ENCODE peak calls at places on chromosomes 16 and 17, in eight cellular contexts. Q, V, S, C, Y, Z, H and U are unnamed samples.

GRCh38 chr17:59534583-59534982 is 30.8 kb upstream of the DHX40 start:
- DNase-seq in Y (no peak), H (no peak), C (no peak), S (no peak), Q (peak), V (no peak), Z (peak), U (no peak)

GRCh38 chr17:66673668-66674276 is 161.1 kb upstream of the CACNG5 start:
- DNase-seq in H (peak), Z (peak), C (peak), Y (peak), Q (peak), V (peak), S (peak), U (no peak)

GRCh38 chr17:79707931-79708891 is 22.5 kb upstream of the ENPP7 start:
- DNase-seq in Y (peak), Z (peak), V (peak), Q (peak), H (peak), C (peak), S (peak), U (peak)

GRCh38 chr16:2736476-2737237 is 15.8 kb upstream of the SRRM2 start:
- DNase-seq in S (no peak), C (no peak), Y (no peak), H (no peak), V (no peak), Q (no peak), Z (no peak), U (no peak)

GRCh38 chr17:73984981-73985380 is 218.5 kb upstream of the RPL38 start:
- DNase-seq in H (no peak), V (no peak), S (no peak), Z (no peak), C (no peak), Y (no peak), Q (no peak), U (peak)

GRCh38 chr16:86573215-86573614 is 5.1 kb upstream of the FOXL1 start:
- DNase-seq in C (no peak), Q (no peak), Z (no peak), S (no peak), Y (no peak), V (no peak), H (no peak), U (no peak)

GRCh38 chr17:44919885-44920564 is 4.7 kb upstream of the GFAP start:
- DNase-seq in V (peak), C (peak), S (peak), H (peak), Y (peak), Z (peak), Q (peak), U (peak)

GRCh38 chr17:72520665-72521303 is 400.0 kb downstream of the SOX9 start:
- DNase-seq in H (peak), C (no peak), Z (no peak), Y (no peak), Q (no peak), V (no peak), S (no peak), U (no peak)

GRCh38 chr17:43984521-43984920 is 19.9 kb upstream of the NAGS start:
- DNase-seq in V (no peak), Z (no peak), Q (no peak), H (no peak), S (no peak), Y (no peak), C (no peak), U (no peak)

GRCh38 chr17:47873200-47874090 is 22.5 kb upstream of the SP6 start:
- DNase-seq in Q (no peak), V (no peak), S (no peak), H (no peak), C (no peak), Z (no peak), Y (no peak), U (no peak)

GRCh38 chr17:31830971-31831755 is 27.9 kb downstream of the COPRS start:
- DNase-seq in Y (peak), H (no peak), V (no peak), C (no peak), S (no peak), Z (peak), Q (no peak), U (no peak)

GRCh38 chr17:58969156-58969555 is 137.5 kb downstream of the TRIM37 start:
- DNase-seq in V (no peak), H (no peak), S (no peak), Q (no peak), Y (no peak), C (no peak), Z (no peak), U (peak)

GRCh38 chr17:50976951-50977472 is 110.9 kb upstream of the TOB1 start:
- DNase-seq in H (no peak), C (no peak), S (no peak), Z (no peak), Q (no peak), V (no peak), Y (no peak), U (no peak)

GRCh38 chr16:11370084-11370931 is 25.0 kb downstream of the RMI2 start:
- DNase-seq in Y (no peak), H (no peak), S (no peak), C (no peak), Z (no peak), Q (no peak), V (no peak), U (no peak)

GRCh38 chr16:61435356-61435755 is 600.9 kb downstream of the CDH8 start:
- DNase-seq in Y (no peak), S (no peak), H (no peak), C (no peak), Q (no peak), Z (no peak), V (no peak), U (no peak)

GRCh38 chr17:30605027-30605426 is 127.8 kb downstream of the GOSR1 start:
- DNase-seq in Y (no peak), S (no peak), V (no peak), Z (no peak), C (no peak), Q (no peak), H (no peak), U (no peak)

GRCh38 chr17:35161281-35161761 is 13.7 kb downstream of the UNC45B start:
- DNase-seq in C (no peak), H (no peak), Y (no peak), Q (no peak), S (no peak), V (no peak), Z (peak), U (no peak)

GRCh38 chr16:66026211-66026610 is 340.3 kb upstream of the CDH5 start:
- DNase-seq in Q (peak), H (no peak), Y (no peak), S (no peak), Z (peak), C (no peak), V (no peak), U (no peak)

GRCh38 chr17:50028207-50029120 is 27.4 kb upstream of the ITGA3 start:
- DNase-seq in C (no peak), S (no peak), Q (peak), Y (peak), Z (peak), H (no peak), V (no peak), U (peak)

GRCh38 chr17:236641-237405 is 55.4 kb upstream of the DOC2B start:
- DNase-seq in S (no peak), Z (no peak), H (no peak), C (no peak), V (no peak), Y (no peak), Q (no peak), U (no peak)

DNA sequence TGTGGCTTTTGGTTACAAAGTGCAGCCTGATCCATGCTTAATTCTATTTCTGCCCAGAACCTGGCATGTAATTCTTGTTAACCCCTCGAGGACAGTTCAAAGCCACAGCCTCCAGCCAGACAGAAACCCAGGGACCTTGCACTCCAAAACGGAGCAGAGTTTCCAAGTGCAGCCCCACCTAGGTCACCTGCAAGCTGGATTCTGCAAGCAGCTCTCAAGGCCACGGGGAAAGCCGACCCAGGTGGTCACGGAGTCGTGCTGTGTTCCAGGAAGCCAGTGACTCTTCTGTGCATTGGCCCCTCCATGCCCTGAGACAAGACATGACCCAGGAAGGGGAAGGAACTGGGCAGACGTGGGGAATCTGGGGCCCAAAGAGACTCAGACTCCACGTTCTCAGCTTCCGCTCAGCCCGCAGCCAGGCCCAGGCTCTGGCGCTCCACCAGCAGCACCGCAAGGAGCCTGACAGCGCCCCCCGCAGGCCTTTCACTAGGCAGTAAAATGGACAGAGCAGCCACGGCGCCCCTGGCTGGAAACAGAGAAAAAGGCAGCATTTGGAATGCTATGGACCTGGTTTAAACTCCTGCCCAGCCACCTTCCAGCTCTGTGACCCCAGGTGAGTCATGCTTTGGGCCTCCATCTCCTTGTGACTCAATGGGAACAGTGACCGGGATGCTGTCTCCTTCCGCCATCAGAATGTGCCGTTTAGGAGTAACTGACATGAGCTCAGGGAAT is 27.3 kb upstream of the GSG1L start:
- DNase-seq in V (no peak), C (no peak), H (no peak), Y (peak), Q (no peak), S (no peak), Z (no peak), U (no peak)
- TF ChIP-seq CTCF in V (no peak), C (peak), H (peak), Y (peak), Q (no peak), S (peak), Z (peak), U (no peak)

DNA sequence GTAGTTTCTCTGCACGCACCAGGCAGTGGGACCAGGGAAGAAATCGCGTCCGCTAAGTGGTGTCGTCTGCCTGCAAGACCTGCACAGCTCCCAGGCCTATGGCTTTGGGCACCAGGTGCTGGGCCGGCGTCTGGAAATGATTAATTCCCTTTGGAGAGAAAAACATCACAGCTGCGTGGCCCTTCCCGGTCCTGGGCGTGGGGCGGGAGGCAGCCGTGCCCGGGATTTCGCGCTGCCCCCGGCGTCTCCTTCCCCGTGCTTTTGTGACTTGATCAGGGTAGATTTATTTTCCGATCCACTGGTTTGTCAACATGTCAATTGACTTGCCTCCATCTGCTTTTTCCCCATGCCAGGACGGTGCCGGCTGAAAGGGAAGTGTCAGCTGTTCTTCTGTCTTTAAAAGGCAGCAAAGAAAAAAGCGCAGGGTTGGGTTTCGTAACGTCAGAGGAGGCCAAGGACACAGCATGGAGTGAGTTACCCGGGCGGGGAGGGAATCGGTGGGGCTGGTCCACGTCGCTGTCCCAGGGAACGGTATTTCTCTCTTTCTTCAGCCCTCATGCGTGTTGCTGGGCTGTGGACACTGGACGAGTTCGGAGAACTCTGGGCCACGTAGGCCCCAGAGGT is 188.2 kb upstream of the ZNF469 start:
- DNase-seq in S (no peak), Q (no peak), Z (no peak), H (no peak), V (no peak), Y (peak), C (no peak), U (peak)
- TF ChIP-seq CTCF in S (peak), Q (no peak), Z (no peak), H (no peak), V (no peak), Y (no peak), C (no peak), U (no peak)

GRCh38 chr17:6701719-6702118 is 11.4 kb downstream of the SLC13A5 start:
- DNase-seq in Y (no peak), S (peak), Q (peak), Z (peak), C (no peak), V (peak), H (no peak), U (peak)
- TF ChIP-seq CTCF in Y (peak), S (peak), Q (peak), Z (peak), C (peak), V (peak), H (peak), U (peak)

GRCh38 chr16:83994703-83995102 is 26.7 kb downstream of the NECAB2 start:
- DNase-seq in Q (no peak), Z (peak), V (no peak), H (no peak), S (no peak), Y (peak), C (no peak), U (no peak)

GRCh38 chr16:83995756-83996155 is 27.7 kb downstream of the NECAB2 start:
- DNase-seq in V (peak), S (no peak), H (no peak), Y (peak), Q (no peak), Z (peak), C (peak), U (no peak)

GRCh38 chr16:83998091-83998490 is 30.0 kb downstream of the NECAB2 start:
- DNase-seq in Y (no peak), H (no peak), Z (no peak), C (no peak), Q (no peak), V (no peak), S (no peak), U (no peak)

GRCh38 chr16:83994087-83994486 is 26.0 kb downstream of the NECAB2 start:
- DNase-seq in Y (peak), H (no peak), C (peak), Q (peak), V (no peak), S (no peak), Z (peak), U (no peak)

DNA sequence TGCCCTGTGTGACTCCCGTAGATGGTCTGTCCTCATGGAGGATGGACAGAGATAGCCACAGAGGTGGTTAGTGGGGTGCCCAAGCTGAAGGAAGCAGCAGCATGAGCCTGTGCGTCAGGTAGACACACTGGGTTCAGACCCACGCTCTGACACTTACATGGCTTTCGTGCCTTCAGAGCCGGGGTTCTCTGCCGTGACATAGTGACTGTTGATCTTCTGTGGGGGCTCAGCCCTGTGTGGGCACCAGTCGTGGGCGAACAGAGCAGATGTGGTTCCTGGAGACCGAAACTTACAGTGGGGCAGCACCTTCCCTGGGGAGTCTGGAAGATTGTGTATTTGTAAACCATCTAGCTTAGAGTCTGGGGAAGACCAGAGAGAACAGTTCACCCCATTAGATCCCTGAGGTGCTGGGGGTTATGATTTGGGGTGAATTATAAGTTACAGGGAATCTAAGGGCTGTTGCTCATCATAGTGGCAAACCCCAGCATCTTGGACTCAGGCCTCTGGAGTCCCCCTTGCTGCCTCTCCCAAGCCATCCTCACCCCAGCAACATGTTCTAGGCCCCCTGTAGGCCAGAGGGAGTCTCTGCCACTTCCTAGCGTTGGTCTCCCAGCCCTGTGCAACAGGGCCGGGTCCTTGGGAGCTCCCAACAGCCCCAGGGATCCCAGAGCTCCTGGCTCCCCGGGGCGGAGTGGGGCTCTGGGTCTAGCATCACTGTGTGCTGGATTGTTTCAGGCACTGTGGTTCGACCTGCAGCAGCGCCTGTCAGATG is 28.6 kb downstream of the NECAB2 start:
- DNase-seq in H (no peak), C (no peak), V (no peak), Z (no peak), Y (no peak), S (no peak), Q (no peak), U (no peak)
- TF ChIP-seq CTCF in H (no peak), C (no peak), V (no peak), Z (no peak), Y (no peak), S (no peak), Q (no peak), U (no peak)

GRCh38 chr17:41322903-41323895 is 7.7 kb upstream of the KRTAP17-1 start:
- DNase-seq in Z (no peak), C (no peak), V (no peak), H (no peak), Y (no peak), S (no peak), Q (no peak), U (no peak)

GRCh38 chr17:41325126-41325525 is 9.6 kb upstream of the KRTAP17-1 start:
- DNase-seq in V (no peak), C (no peak), Q (no peak), H (no peak), Y (no peak), Z (no peak), S (no peak), U (no peak)

GRCh38 chr17:41325611-41326010 is 10.1 kb upstream of the KRTAP17-1 start:
- DNase-seq in S (no peak), Z (no peak), V (no peak), H (no peak), Y (no peak), C (no peak), Q (no peak), U (no peak)

GRCh38 chr17:41326173-41327145 is 10.9 kb upstream of the KRTAP17-1 start:
- DNase-seq in Z (no peak), Y (no peak), V (no peak), H (no peak), S (no peak), Q (no peak), C (no peak), U (no peak)

GRCh38 chr17:41324180-41325075 is 8.9 kb upstream of the KRTAP17-1 start:
- DNase-seq in Z (no peak), S (no peak), Q (peak), C (no peak), H (peak), Y (peak), V (peak), U (no peak)
- TF ChIP-seq CTCF in Z (no peak), S (no peak), Q (peak), C (no peak), H (peak), Y (peak), V (peak), U (no peak)

DNA sequence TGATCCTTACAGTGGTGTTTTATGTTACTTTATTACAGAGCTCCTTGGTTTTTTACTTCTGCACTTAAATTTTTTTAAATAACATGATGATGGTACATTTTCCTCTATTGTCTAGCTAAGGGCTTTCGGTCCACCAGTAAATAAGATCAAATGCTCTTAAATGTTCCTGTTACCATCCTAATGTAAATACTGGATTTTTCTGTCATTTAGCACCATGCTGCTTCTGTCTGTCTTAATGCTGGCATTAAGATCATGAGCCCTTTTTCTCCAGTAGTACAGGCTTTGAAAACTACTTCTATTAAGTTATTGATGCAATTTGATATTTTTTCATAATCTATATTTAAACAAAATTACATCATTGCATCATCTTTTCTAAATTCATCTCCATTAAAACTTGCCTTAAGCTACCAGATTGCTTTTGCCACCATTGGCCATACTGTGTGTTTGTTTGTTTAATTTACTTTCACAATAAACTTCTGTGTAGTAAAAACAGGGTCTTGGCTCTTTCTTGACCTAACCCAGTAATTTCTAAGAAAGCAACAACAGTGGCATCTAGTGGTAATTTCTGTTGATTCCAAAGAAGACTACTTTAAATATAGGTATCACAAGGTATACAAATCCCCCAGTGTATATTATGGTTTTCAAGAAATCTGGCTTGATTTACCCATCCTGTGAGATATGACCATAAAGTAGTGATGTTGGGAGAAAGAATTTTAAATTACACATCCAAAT is 9.0 kb upstream of the PHAF1 start:
- DNase-seq in Q (peak), S (no peak), C (peak), H (peak), V (no peak), Z (peak), Y (peak), U (peak)
- TF ChIP-seq CTCF in Q (peak), S (peak), C (no peak), H (peak), V (peak), Z (peak), Y (peak), U (no peak)

GRCh38 chr17:18932360-18933055 is 19.5 kb upstream of the SLC5A10 start:
- DNase-seq in H (no peak), S (no peak), Y (no peak), Q (no peak), V (peak), Z (no peak), C (no peak), U (no peak)
- TF ChIP-seq CTCF in H (no peak), S (no peak), Y (no peak), Q (no peak), V (no peak), Z (no peak), C (no peak), U (no peak)

GRCh38 chr17:17774009-17774881 is 62.5 kb downstream of the SREBF1 start:
- DNase-seq in V (no peak), H (no peak), Q (peak), S (no peak), Y (peak), Z (peak), C (no peak), U (no peak)
- TF ChIP-seq CTCF in V (no peak), H (no peak), Q (peak), S (no peak), Y (peak), Z (peak), C (peak), U (no peak)